ENCODE peak calls at places on chromosomes 6 and 20, in four cellular contexts. One of them, this sample, is unnamed. For H3K4me1, the result is how much of the 10 kb centered on the place peaks cover.

GRCh38 chr6:33812669-33813068 is 8.9 kb upstream of the MLN start:
- DNase-seq in fibroblast of lung: peak
- DNase-seq in upper lobe of left lung: peak
- DNase-seq in CD8-positive, alpha-beta T cell: peak
- DNase-seq in this sample: no peak

GRCh38 chr20:61980647-61981583 is 84.8 kb downstream of the TAF4 start:
- DNase-seq in fibroblast of lung: peak
- DNase-seq in upper lobe of left lung: peak
- DNase-seq in CD8-positive, alpha-beta T cell: no peak
- DNase-seq in this sample: peak

GRCh38 chr6:143634486-143634885 is 43.3 kb upstream of the PHACTR2 start:
- DNase-seq in CD8-positive, alpha-beta T cell: no peak
- DNase-seq in upper lobe of left lung: no peak
- DNase-seq in fibroblast of lung: no peak
- DNase-seq in this sample: no peak

GRCh38 chr6:99746261-99746895 is 139.7 kb downstream of the PRDM13 start:
- DNase-seq in upper lobe of left lung: peak
- DNase-seq in fibroblast of lung: peak
- DNase-seq in CD8-positive, alpha-beta T cell: peak
- DNase-seq in this sample: no peak

GRCh38 chr6:127460465-127460864 is 1.3 kb upstream of the KIAA0408 start:
- DNase-seq in fibroblast of lung: no peak
- DNase-seq in upper lobe of left lung: no peak
- DNase-seq in CD8-positive, alpha-beta T cell: no peak
- DNase-seq in this sample: no peak

GRCh38 chr6:164812706-164813105 is 496.7 kb downstream of the C6orf118 start:
- DNase-seq in fibroblast of lung: no peak
- DNase-seq in CD8-positive, alpha-beta T cell: no peak
- DNase-seq in upper lobe of left lung: no peak
- DNase-seq in this sample: no peak

GRCh38 chr6:128209771-128210170 is 308.9 kb upstream of the THEMIS start:
- DNase-seq in fibroblast of lung: peak
- DNase-seq in upper lobe of left lung: no peak
- DNase-seq in CD8-positive, alpha-beta T cell: no peak
- DNase-seq in this sample: no peak

GRCh38 chr6:118495639-118496296 is 52.3 kb upstream of the PLN start:
- DNase-seq in upper lobe of left lung: no peak
- DNase-seq in CD8-positive, alpha-beta T cell: no peak
- DNase-seq in fibroblast of lung: no peak
- DNase-seq in this sample: no peak

GRCh38 chr6:52724041-52724405 is 39.3 kb downstream of the GSTA2 start:
- DNase-seq in fibroblast of lung: peak
- DNase-seq in CD8-positive, alpha-beta T cell: no peak
- DNase-seq in upper lobe of left lung: no peak
- DNase-seq in this sample: no peak

GRCh38 chr6:35065870-35066269 is 75.3 kb downstream of the TCP11 start:
- DNase-seq in fibroblast of lung: no peak
- DNase-seq in CD8-positive, alpha-beta T cell: no peak
- DNase-seq in upper lobe of left lung: no peak
- DNase-seq in this sample: no peak

GRCh38 chr6:148175511-148176188 is 167.0 kb upstream of the SASH1 start:
- DNase-seq in CD8-positive, alpha-beta T cell: no peak
- DNase-seq in fibroblast of lung: peak
- DNase-seq in upper lobe of left lung: no peak
- DNase-seq in this sample: no peak

GRCh38 chr20:10646006-10646405 is 27.8 kb downstream of the JAG1 start:
- DNase-seq in fibroblast of lung: no peak
- DNase-seq in CD8-positive, alpha-beta T cell: no peak
- DNase-seq in upper lobe of left lung: no peak
- DNase-seq in this sample: no peak

GRCh38 chr20:10648651-10649050 is 25.1 kb downstream of the JAG1 start:
- DNase-seq in CD8-positive, alpha-beta T cell: no peak
- DNase-seq in fibroblast of lung: peak
- DNase-seq in upper lobe of left lung: no peak
- DNase-seq in this sample: no peak

GRCh38 chr20:10646886-10647420 is 26.8 kb downstream of the JAG1 start:
- DNase-seq in upper lobe of left lung: no peak
- DNase-seq in CD8-positive, alpha-beta T cell: no peak
- DNase-seq in fibroblast of lung: no peak
- DNase-seq in this sample: no peak

GRCh38 chr20:10647909-10648308 is 25.9 kb downstream of the JAG1 start:
- DNase-seq in CD8-positive, alpha-beta T cell: no peak
- DNase-seq in upper lobe of left lung: no peak
- DNase-seq in fibroblast of lung: no peak
- DNase-seq in this sample: no peak

DNA sequence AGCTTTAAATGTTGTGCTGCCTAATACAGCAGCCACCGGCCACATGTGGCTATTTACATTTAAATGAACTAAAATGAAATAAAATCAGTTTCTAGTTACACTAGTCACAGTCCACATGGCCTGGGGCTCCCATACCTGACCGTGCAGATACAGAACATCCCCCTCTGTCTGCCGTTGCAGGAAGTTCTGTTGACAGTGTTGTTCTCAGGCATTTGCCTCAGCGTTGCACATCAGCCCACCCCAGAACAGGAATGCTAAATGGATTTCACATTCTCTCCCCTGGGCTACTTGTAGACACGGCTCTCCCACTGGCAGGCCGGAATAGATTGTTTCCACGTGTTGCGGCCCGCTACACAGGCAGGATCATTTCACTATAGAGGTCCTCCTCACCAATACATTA is 26.3 kb downstream of the JAG1 start:
- DNase-seq in fibroblast of lung: no peak
- DNase-seq in CD8-positive, alpha-beta T cell: no peak
- DNase-seq in upper lobe of left lung: no peak
- DNase-seq in this sample: no peak
- TF ChIP-seq CTCF in fibroblast of lung: peak
- TF ChIP-seq CTCF in CD8-positive, alpha-beta T cell: no peak
- TF ChIP-seq CTCF in upper lobe of left lung: no peak
- TF ChIP-seq CTCF in this sample: no peak

GRCh38 chr20:36359668-36360406 is 53.7 kb downstream of the DLGAP4 start:
- DNase-seq in upper lobe of left lung: no peak
- DNase-seq in fibroblast of lung: no peak
- DNase-seq in CD8-positive, alpha-beta T cell: no peak
- DNase-seq in this sample: no peak
- H3K4me1 ChIP-seq in upper lobe of left lung: under half
- H3K4me1 ChIP-seq in fibroblast of lung: under half
- H3K4me1 ChIP-seq in CD8-positive, alpha-beta T cell: under half
- H3K4me1 ChIP-seq in this sample: under half

GRCh38 chr20:4064118-4064962 is 49.0 kb upstream of the RNF24 start:
- DNase-seq in CD8-positive, alpha-beta T cell: no peak
- DNase-seq in upper lobe of left lung: peak
- DNase-seq in fibroblast of lung: peak
- DNase-seq in this sample: peak
- H3K4me3 ChIP-seq in CD8-positive, alpha-beta T cell: no peak
- H3K4me3 ChIP-seq in upper lobe of left lung: no peak
- H3K4me3 ChIP-seq in fibroblast of lung: peak
- H3K4me3 ChIP-seq in this sample: no peak

GRCh38 chr6:137370871-137371633 is 123.1 kb downstream of the OLIG3 start:
- DNase-seq in fibroblast of lung: peak
- DNase-seq in CD8-positive, alpha-beta T cell: no peak
- DNase-seq in upper lobe of left lung: no peak
- DNase-seq in this sample: no peak
- TF ChIP-seq CTCF in fibroblast of lung: no peak
- TF ChIP-seq CTCF in CD8-positive, alpha-beta T cell: no peak
- TF ChIP-seq CTCF in upper lobe of left lung: no peak
- TF ChIP-seq CTCF in this sample: no peak

This sample was measured in spleen.